ENCODE peak calls at places on chromosome 7, in eight cellular contexts. G, X, L, I, V, A, U and F are unnamed samples.

GRCh38 chr7:157704365-157704764 is 367.6 kb downstream of the DNAJB6 start:
- DNase-seq in G (no peak), X (no peak), L (no peak), I (no peak), V (no peak), A (no peak), U (no peak), F (no peak)

GRCh38 chr7:11474902-11475585 is 357.0 kb downstream of the THSD7A start:
- DNase-seq in G (no peak), X (peak), L (no peak), I (no peak), V (no peak), A (no peak), U (no peak), F (peak)

GRCh38 chr7:101308245-101309085 is 13.1 kb downstream of the IFT22 start:
- DNase-seq in G (no peak), X (no peak), L (no peak), I (no peak), V (no peak), A (peak), U (peak), F (peak)

GRCh38 chr7:30329706-30330105 is 45.3 kb downstream of the ZNRF2 start:
- DNase-seq in G (no peak), X (peak), L (no peak), I (no peak), V (no peak), A (no peak), U (no peak), F (peak)

GRCh38 chr7:155979566-155979965 is 167.3 kb upstream of the SHH start:
- DNase-seq in G (no peak), X (no peak), L (no peak), I (no peak), V (no peak), A (no peak), U (no peak), F (no peak)

GRCh38 chr7:113819474-113819873 is 99.3 kb downstream of the PPP1R3A start:
- DNase-seq in G (no peak), X (no peak), L (no peak), I (no peak), V (no peak), A (no peak), U (no peak), F (no peak)

GRCh38 chr7:30912454-30912985 is 867 bp downstream of the AQP1 start:
- DNase-seq in G (no peak), X (no peak), L (no peak), I (no peak), V (no peak), A (peak), U (no peak), F (no peak)

GRCh38 chr7:74025745-74026144 is 2.2 kb upstream of the ELN start:
- DNase-seq in G (no peak), X (no peak), L (no peak), I (no peak), V (no peak), A (no peak), U (no peak), F (no peak)

GRCh38 chr7:105106473-105106872 is 92.5 kb downstream of the KMT2E start:
- DNase-seq in G (no peak), X (no peak), L (no peak), I (no peak), V (no peak), A (no peak), U (no peak), F (peak)

GRCh38 chr7:18647602-18648001 is 152.1 kb downstream of the HDAC9 start:
- DNase-seq in G (no peak), X (peak), L (no peak), I (no peak), V (no peak), A (no peak), U (peak), F (peak)

GRCh38 chr7:38637957-38638356 is 6.8 kb upstream of the AMPH start:
- DNase-seq in G (no peak), X (no peak), L (no peak), I (no peak), V (no peak), A (no peak), U (no peak), F (no peak)

GRCh38 chr7:135169141-135169935 is 1.2 kb downstream of the CYREN start:
- DNase-seq in G (peak), X (peak), L (peak), I (no peak), V (peak), A (no peak), U (peak), F (peak)

GRCh38 chr7:96045919-96046318 is 273.6 kb downstream of the DYNC1I1 start:
- DNase-seq in G (no peak), X (no peak), L (no peak), I (no peak), V (no peak), A (no peak), U (no peak), F (no peak)

GRCh38 chr7:48179631-48180030 is 8.4 kb downstream of the ABCA13 start:
- DNase-seq in G (no peak), X (no peak), L (no peak), I (no peak), V (no peak), A (no peak), U (no peak), F (no peak)

GRCh38 chr7:44638611-44639557 is 32.5 kb downstream of the OGDH start:
- DNase-seq in G (peak), X (peak), L (peak), I (no peak), V (peak), A (no peak), U (no peak), F (peak)

GRCh38 chr7:55361560-55361959 is 3.6 kb upstream of the LANCL2 start:
- DNase-seq in G (no peak), X (no peak), L (no peak), I (no peak), V (no peak), A (no peak), U (no peak), F (no peak)

GRCh38 chr7:105352018-105352612 is 36.6 kb downstream of the SRPK2 start:
- DNase-seq in G (peak), X (peak), L (peak), I (peak), V (peak), A (peak), U (no peak), F (peak)

GRCh38 chr7:15167912-15168311 is 265.4 kb upstream of the DGKB start:
- DNase-seq in G (no peak), X (no peak), L (no peak), I (no peak), V (no peak), A (no peak), U (no peak), F (no peak)